ENCODE peak calls at places on chromosomes 1 and 21, in four cellular contexts. M is body of pancreas, Y is left ventricle myocardium inferior, N is AG09309. U is an unnamed sample.

GRCh38 chr1:58739851-58740466 is 40.1 kb upstream of the MYSM1 start:
- DNase-seq in Y (no peak), M (peak), N (peak), U (no peak)

GRCh38 chr1:219489636-219490035 is 123.3 kb downstream of the ZC3H11B start:
- DNase-seq in N (no peak), M (no peak), Y (no peak), U (no peak)

GRCh38 chr21:39078322-39079065 is 104.8 kb downstream of the PSMG1 start:
- DNase-seq in N (no peak), M (no peak), Y (no peak), U (no peak)

GRCh38 chr1:43525995-43526394 is 4.7 kb upstream of the PTPRF start:
- DNase-seq in Y (no peak), M (no peak), N (peak), U (no peak)

GRCh38 chr1:239987103-239987745 is 104.5 kb upstream of the FMN2 start:
- DNase-seq in Y (no peak), N (peak), M (peak), U (peak)

GRCh38 chr1:167721617-167722151 is at the start of gene MPZL1:
- DNase-seq in M (peak), Y (peak), N (peak), U (peak)

GRCh38 chr1:64982134-64982533 is 15.8 kb upstream of the JAK1 start:
- DNase-seq in N (no peak), Y (no peak), M (peak), U (no peak)

GRCh38 chr21:26506951-26507350 is 66.1 kb downstream of the CYYR1 start:
- DNase-seq in M (no peak), N (peak), Y (no peak), U (no peak)

GRCh38 chr1:224223819-224224714 is 41.0 kb downstream of the DEGS1 start:
- DNase-seq in Y (no peak), N (peak), M (no peak), U (peak)

GRCh38 chr1:183991360-183992155 is 46.0 kb downstream of the COLGALT2 start:
- DNase-seq in M (no peak), N (no peak), Y (no peak), U (no peak)

GRCh38 chr1:231075497-231075896 is 35.4 kb upstream of the FAM89A start:
- DNase-seq in M (peak), Y (no peak), N (no peak), U (no peak)

GRCh38 chr1:187070076-187070475 is 241.3 kb downstream of the PLA2G4A start:
- DNase-seq in M (no peak), Y (no peak), N (no peak), U (no peak)

GRCh38 chr1:61674221-61674620 is 50.7 kb downstream of the TM2D1 start:
- DNase-seq in M (no peak), N (no peak), Y (no peak), U (no peak)

GRCh38 chr21:33197546-33197945 is 32.2 kb upstream of the IFNAR2 start:
- DNase-seq in N (no peak), Y (peak), M (peak), U (no peak)

GRCh38 chr1:112862753-112863426 is 93.1 kb downstream of the SLC16A1 start:
- DNase-seq in N (no peak), M (no peak), Y (no peak), U (no peak)

GRCh38 chr1:230165526-230165925 is 98.5 kb downstream of the GALNT2 start:
- DNase-seq in M (peak), Y (no peak), N (no peak), U (no peak)

GRCh38 chr1:25619101-25619890 is 2.7 kb downstream of the MAN1C1 start:
- DNase-seq in Y (peak), M (peak), N (no peak), U (no peak)

GRCh38 chr1:227808566-227808965 is 6.9 kb upstream of the PRSS38 start:
- DNase-seq in N (no peak), M (no peak), Y (no peak), U (no peak)

GRCh38 chr1:208595745-208596144 is 351.6 kb upstream of the PLXNA2 start:
- DNase-seq in N (no peak), Y (no peak), M (no peak), U (peak)

DNA sequence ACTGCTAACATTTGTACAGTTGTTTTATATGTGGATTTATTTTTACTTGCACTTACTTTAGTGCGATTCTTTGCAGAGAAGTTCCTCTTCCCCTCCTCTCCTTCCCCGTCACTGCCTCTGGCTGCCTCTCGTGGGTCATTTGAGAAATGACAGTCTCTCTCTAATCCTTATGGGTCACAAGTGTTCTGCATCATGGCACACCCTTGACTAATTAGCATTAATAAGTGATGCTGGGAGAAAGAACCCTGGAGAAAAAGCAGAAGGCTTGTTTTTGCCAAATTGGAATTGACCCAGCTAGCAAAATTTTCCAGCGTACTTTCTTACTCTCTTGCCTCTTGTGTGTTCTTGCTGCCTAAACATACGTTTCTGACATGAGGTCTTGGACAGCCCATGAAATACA is 301.2 kb downstream of the DUSP10 start:
- DNase-seq in Y (no peak), N (no peak), M (no peak), U (no peak)
- TF ChIP-seq CTCF in Y (peak), N (no peak), M (no peak), U (no peak)

GRCh38 chr1:53559391-53559815 is 100.2 kb downstream of the DMRTB1 start:
- DNase-seq in Y (no peak), M (peak), N (no peak), U (no peak)
- TF ChIP-seq CTCF in Y (no peak), M (no peak), N (no peak), U (no peak)

DNA sequence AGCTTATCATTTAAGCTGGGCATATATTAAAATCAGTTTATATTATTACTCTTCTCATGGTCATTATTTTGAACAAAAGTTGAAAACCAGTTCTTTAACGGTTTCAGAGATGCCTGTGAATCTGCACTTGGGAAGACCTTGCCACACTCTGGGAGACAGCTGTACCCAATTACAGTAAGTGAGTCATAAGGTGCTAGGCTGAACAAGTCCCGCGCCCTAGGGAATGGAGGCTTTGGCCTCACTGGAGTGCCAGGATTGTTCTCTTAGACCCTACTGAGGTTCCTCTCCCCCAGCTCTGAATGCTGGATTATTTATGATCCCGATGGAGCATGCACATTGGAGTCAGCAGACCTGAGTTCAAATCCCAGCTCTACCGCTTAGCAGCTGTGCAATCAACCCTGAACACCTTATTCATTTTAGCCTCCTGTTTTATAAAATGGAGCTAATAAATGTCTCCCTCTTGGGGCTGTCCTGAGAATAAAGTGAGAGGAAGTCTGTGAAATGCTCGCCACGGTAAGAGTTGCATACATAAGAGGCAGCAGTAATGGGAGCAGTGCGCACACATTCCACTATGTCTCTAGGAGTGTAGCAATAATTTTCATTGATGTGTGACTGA is 266.2 kb downstream of the FOXD2 start:
- DNase-seq in Y (no peak), N (peak), M (no peak), U (peak)
- TF ChIP-seq CTCF in Y (peak), N (peak), M (no peak), U (peak)

GRCh38 chr1:91700332-91700731 is 185.6 kb downstream of the TGFBR3 start:
- DNase-seq in N (no peak), M (no peak), Y (no peak), U (no peak)
- TF ChIP-seq CTCF in N (peak), M (no peak), Y (no peak), U (peak)

DNA sequence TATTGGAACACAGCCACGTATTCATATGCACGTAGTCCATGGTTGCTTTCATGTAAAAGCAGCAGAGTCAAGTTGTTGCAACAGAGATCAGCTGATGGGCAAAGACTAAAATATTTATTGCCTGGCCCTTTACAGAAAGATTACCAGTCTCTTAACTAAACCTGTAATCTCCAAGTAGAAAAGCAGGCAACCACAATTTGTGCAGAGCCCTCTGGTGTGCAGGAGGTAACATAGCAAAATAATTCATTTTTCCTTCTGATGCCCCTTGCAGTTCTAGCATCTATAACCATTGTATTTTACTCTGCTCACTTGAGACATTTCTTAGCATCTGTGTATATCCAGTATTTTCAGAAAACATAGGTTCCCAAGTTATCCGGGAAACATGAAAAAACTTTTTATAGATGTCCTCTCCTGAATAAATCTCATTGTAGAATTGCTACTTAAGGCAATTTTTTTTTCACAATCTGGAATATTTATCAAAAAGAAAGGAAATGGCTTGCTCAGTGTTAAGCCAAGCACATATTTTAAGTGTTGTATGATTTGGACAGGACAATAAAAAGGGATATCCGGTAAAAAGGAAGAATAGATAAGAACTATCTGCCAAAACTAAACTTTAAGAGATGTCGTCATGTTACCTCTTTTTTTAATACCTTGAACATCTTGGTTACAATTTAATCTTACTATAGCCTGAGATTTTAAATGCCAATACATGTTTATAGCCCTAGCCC is 430.7 kb downstream of the PLPP3 start:
- DNase-seq in M (no peak), Y (no peak), N (no peak), U (no peak)
- TF ChIP-seq CTCF in M (no peak), Y (peak), N (no peak), U (no peak)

GRCh38 chr1:41475859-41476567 is 8.5 kb downstream of the EDN2 start:
- DNase-seq in Y (no peak), N (no peak), M (no peak), U (no peak)
- TF ChIP-seq CTCF in Y (no peak), N (peak), M (no peak), U (no peak)